ENCODE peak calls at places on chromosomes 11 and 22, in nine cellular contexts. One of them, this sample, is unnamed.

GRCh38 chr22:27820896-27821866 is 19.6 kb upstream of the MN1 start:
- DNase-seq in fibroblast of mammary gland: no peak
- DNase-seq in fibroblast of the aortic adventitia: no peak
- DNase-seq in effector memory CD4-positive, alpha-beta T cell: no peak
- DNase-seq in CD8-positive, alpha-beta memory T cell: no peak
- DNase-seq in tibial artery: no peak
- DNase-seq in sigmoid colon: no peak
- DNase-seq in CD4-positive, CD25-positive, alpha-beta regulatory T cell: no peak
- DNase-seq in mammary epithelial cell: peak; percentile 72
- DNase-seq in this sample: no peak

GRCh38 chr22:45418056-45418769 is 4.7 kb downstream of the RIBC2 start:
- DNase-seq in fibroblast of the aortic adventitia: no peak
- DNase-seq in mammary epithelial cell: no peak
- DNase-seq in tibial artery: no peak
- DNase-seq in CD4-positive, CD25-positive, alpha-beta regulatory T cell: no peak
- DNase-seq in CD8-positive, alpha-beta memory T cell: no peak
- DNase-seq in sigmoid colon: no peak
- DNase-seq in fibroblast of mammary gland: no peak
- DNase-seq in effector memory CD4-positive, alpha-beta T cell: no peak
- DNase-seq in this sample: no peak

GRCh38 chr11:66983275-66983924 is 8.3 kb downstream of the C11orf86 start:
- DNase-seq in fibroblast of mammary gland: no peak
- DNase-seq in sigmoid colon: no peak
- DNase-seq in CD4-positive, CD25-positive, alpha-beta regulatory T cell: no peak
- DNase-seq in tibial artery: no peak
- DNase-seq in mammary epithelial cell: peak; percentile 12
- DNase-seq in effector memory CD4-positive, alpha-beta T cell: no peak
- DNase-seq in fibroblast of the aortic adventitia: no peak
- DNase-seq in CD8-positive, alpha-beta memory T cell: no peak
- DNase-seq in this sample: no peak

GRCh38 chr22:49948958-49949913 is 11.3 kb upstream of the PIM3 start:
- DNase-seq in fibroblast of mammary gland: no peak
- DNase-seq in sigmoid colon: no peak
- DNase-seq in CD8-positive, alpha-beta memory T cell: no peak
- DNase-seq in mammary epithelial cell: peak; percentile 50
- DNase-seq in tibial artery: no peak
- DNase-seq in effector memory CD4-positive, alpha-beta T cell: no peak
- DNase-seq in fibroblast of the aortic adventitia: no peak
- DNase-seq in CD4-positive, CD25-positive, alpha-beta regulatory T cell: no peak
- DNase-seq in this sample: no peak

GRCh38 chr11:120551191-120551590 is 39.6 kb downstream of the GRIK4 start:
- DNase-seq in fibroblast of the aortic adventitia: no peak
- DNase-seq in CD4-positive, CD25-positive, alpha-beta regulatory T cell: no peak
- DNase-seq in sigmoid colon: no peak
- DNase-seq in fibroblast of mammary gland: no peak
- DNase-seq in tibial artery: no peak
- DNase-seq in mammary epithelial cell: no peak
- DNase-seq in effector memory CD4-positive, alpha-beta T cell: no peak
- DNase-seq in CD8-positive, alpha-beta memory T cell: no peak
- DNase-seq in this sample: no peak

GRCh38 chr11:134755535-134755934 is 343.5 kb upstream of the B3GAT1 start:
- DNase-seq in fibroblast of the aortic adventitia: no peak
- DNase-seq in CD8-positive, alpha-beta memory T cell: no peak
- DNase-seq in tibial artery: no peak
- DNase-seq in fibroblast of mammary gland: no peak
- DNase-seq in sigmoid colon: no peak
- DNase-seq in mammary epithelial cell: no peak
- DNase-seq in effector memory CD4-positive, alpha-beta T cell: no peak
- DNase-seq in CD4-positive, CD25-positive, alpha-beta regulatory T cell: no peak
- DNase-seq in this sample: no peak

GRCh38 chr11:17384002-17384511 is 4.4 kb downstream of the KCNJ11 start:
- DNase-seq in effector memory CD4-positive, alpha-beta T cell: peak; percentile 66
- DNase-seq in fibroblast of the aortic adventitia: peak; percentile 87
- DNase-seq in mammary epithelial cell: peak; percentile 47
- DNase-seq in fibroblast of mammary gland: peak; percentile 87
- DNase-seq in sigmoid colon: peak; percentile 88
- DNase-seq in tibial artery: peak; percentile 88
- DNase-seq in CD4-positive, CD25-positive, alpha-beta regulatory T cell: peak; percentile 87
- DNase-seq in CD8-positive, alpha-beta memory T cell: peak; percentile 69
- DNase-seq in this sample: peak; percentile 78

GRCh38 chr11:65442952-65443351 is 20.4 kb downstream of the NEAT1 start:
- DNase-seq in mammary epithelial cell: no peak
- DNase-seq in fibroblast of mammary gland: peak; percentile 50
- DNase-seq in fibroblast of the aortic adventitia: peak; percentile 44
- DNase-seq in sigmoid colon: no peak
- DNase-seq in CD8-positive, alpha-beta memory T cell: no peak
- DNase-seq in CD4-positive, CD25-positive, alpha-beta regulatory T cell: peak; percentile 27
- DNase-seq in effector memory CD4-positive, alpha-beta T cell: no peak
- DNase-seq in tibial artery: peak; percentile 67
- DNase-seq in this sample: no peak

GRCh38 chr11:27604416-27604815 is 95.8 kb downstream of the BDNF start:
- DNase-seq in fibroblast of the aortic adventitia: no peak
- DNase-seq in tibial artery: no peak
- DNase-seq in fibroblast of mammary gland: no peak
- DNase-seq in sigmoid colon: no peak
- DNase-seq in CD8-positive, alpha-beta memory T cell: no peak
- DNase-seq in mammary epithelial cell: no peak
- DNase-seq in CD4-positive, CD25-positive, alpha-beta regulatory T cell: no peak
- DNase-seq in effector memory CD4-positive, alpha-beta T cell: no peak
- DNase-seq in this sample: no peak

GRCh38 chr11:65780770-65781151 is at the start of gene AP5B1:
- DNase-seq in CD4-positive, CD25-positive, alpha-beta regulatory T cell: peak; percentile 71
- DNase-seq in effector memory CD4-positive, alpha-beta T cell: peak; percentile 67
- DNase-seq in mammary epithelial cell: peak; percentile 78
- DNase-seq in sigmoid colon: peak; percentile 76
- DNase-seq in CD8-positive, alpha-beta memory T cell: peak; percentile 73
- DNase-seq in tibial artery: peak; percentile 81
- DNase-seq in fibroblast of mammary gland: peak; percentile 24
- DNase-seq in fibroblast of the aortic adventitia: peak; percentile 26
- DNase-seq in this sample: peak; percentile 28

GRCh38 chr11:85619497-85619896 is 7.6 kb downstream of the DLG2 start:
- DNase-seq in CD4-positive, CD25-positive, alpha-beta regulatory T cell: no peak
- DNase-seq in sigmoid colon: no peak
- DNase-seq in fibroblast of mammary gland: peak; percentile 32
- DNase-seq in fibroblast of the aortic adventitia: no peak
- DNase-seq in effector memory CD4-positive, alpha-beta T cell: no peak
- DNase-seq in mammary epithelial cell: peak; percentile 31
- DNase-seq in CD8-positive, alpha-beta memory T cell: no peak
- DNase-seq in tibial artery: no peak
- DNase-seq in this sample: no peak

DNA sequence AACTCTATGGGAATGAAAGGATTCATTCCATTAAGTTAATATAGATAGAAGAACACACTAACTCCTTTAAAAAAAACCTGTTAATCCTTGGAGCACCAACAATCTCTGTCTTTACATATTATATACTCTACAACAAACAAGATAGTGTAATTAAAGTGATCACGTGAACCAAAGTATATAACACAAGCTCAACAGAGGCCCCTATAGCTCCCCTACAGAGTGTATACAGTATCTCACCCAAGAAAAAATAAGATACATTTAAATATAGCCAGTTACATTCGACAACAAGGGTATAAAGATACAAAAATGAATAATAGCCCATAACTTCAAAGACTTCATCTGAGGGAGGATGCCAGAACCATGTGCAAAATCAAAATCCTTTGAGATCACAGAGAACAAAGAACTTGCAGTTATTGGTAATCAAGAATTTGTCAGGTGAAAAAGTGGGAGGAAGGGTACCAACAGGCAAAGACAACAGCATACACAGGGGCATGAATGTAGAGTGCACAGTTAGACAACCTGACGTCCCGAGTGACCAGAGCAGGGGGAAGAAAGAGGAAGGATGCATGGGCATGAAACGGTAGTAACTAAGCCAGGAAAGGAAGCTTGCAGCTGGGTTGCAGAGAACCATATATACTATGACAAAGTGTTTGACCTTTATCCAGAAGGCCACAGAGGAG is 4.7 kb downstream of the FCHSD2 start:
- DNase-seq in CD8-positive, alpha-beta memory T cell: no peak
- DNase-seq in effector memory CD4-positive, alpha-beta T cell: no peak
- DNase-seq in tibial artery: no peak
- DNase-seq in CD4-positive, CD25-positive, alpha-beta regulatory T cell: no peak
- DNase-seq in fibroblast of mammary gland: no peak
- DNase-seq in mammary epithelial cell: no peak
- DNase-seq in sigmoid colon: no peak
- DNase-seq in fibroblast of the aortic adventitia: no peak
- DNase-seq in this sample: no peak
- H3K4me3 ChIP-seq in CD8-positive, alpha-beta memory T cell: no peak overlapping the region
- H3K4me3 ChIP-seq in effector memory CD4-positive, alpha-beta T cell: no peak overlapping the region
- H3K4me3 ChIP-seq in tibial artery: no peak overlapping the region
- H3K4me3 ChIP-seq in CD4-positive, CD25-positive, alpha-beta regulatory T cell: peak overlapping the region; percentile 30
- H3K4me3 ChIP-seq in fibroblast of mammary gland: no peak overlapping the region
- H3K4me3 ChIP-seq in mammary epithelial cell: no peak overlapping the region
- H3K4me3 ChIP-seq in sigmoid colon: no peak overlapping the region
- H3K4me3 ChIP-seq in fibroblast of the aortic adventitia: no peak overlapping the region
- H3K4me3 ChIP-seq in this sample: no peak overlapping the region

GRCh38 chr11:72988796-72989195 is 153.3 kb downstream of the FCHSD2 start:
- DNase-seq in tibial artery: no peak
- DNase-seq in CD4-positive, CD25-positive, alpha-beta regulatory T cell: no peak
- DNase-seq in mammary epithelial cell: no peak
- DNase-seq in CD8-positive, alpha-beta memory T cell: no peak
- DNase-seq in fibroblast of the aortic adventitia: no peak
- DNase-seq in sigmoid colon: no peak
- DNase-seq in effector memory CD4-positive, alpha-beta T cell: no peak
- DNase-seq in fibroblast of mammary gland: no peak
- DNase-seq in this sample: no peak

GRCh38 chr11:72983560-72983959 is 158.6 kb downstream of the FCHSD2 start:
- DNase-seq in CD4-positive, CD25-positive, alpha-beta regulatory T cell: no peak
- DNase-seq in fibroblast of mammary gland: no peak
- DNase-seq in mammary epithelial cell: no peak
- DNase-seq in tibial artery: no peak
- DNase-seq in CD8-positive, alpha-beta memory T cell: no peak
- DNase-seq in sigmoid colon: no peak
- DNase-seq in fibroblast of the aortic adventitia: no peak
- DNase-seq in effector memory CD4-positive, alpha-beta T cell: no peak
- DNase-seq in this sample: no peak

GRCh38 chr11:72982286-72982685 is 159.8 kb downstream of the FCHSD2 start:
- DNase-seq in fibroblast of mammary gland: no peak
- DNase-seq in mammary epithelial cell: no peak
- DNase-seq in effector memory CD4-positive, alpha-beta T cell: no peak
- DNase-seq in CD8-positive, alpha-beta memory T cell: no peak
- DNase-seq in sigmoid colon: no peak
- DNase-seq in tibial artery: no peak
- DNase-seq in fibroblast of the aortic adventitia: no peak
- DNase-seq in CD4-positive, CD25-positive, alpha-beta regulatory T cell: no peak
- DNase-seq in this sample: no peak

GRCh38 chr11:72984448-72985077 is 157.6 kb downstream of the FCHSD2 start:
- DNase-seq in effector memory CD4-positive, alpha-beta T cell: no peak
- DNase-seq in mammary epithelial cell: no peak
- DNase-seq in CD4-positive, CD25-positive, alpha-beta regulatory T cell: no peak
- DNase-seq in CD8-positive, alpha-beta memory T cell: no peak
- DNase-seq in fibroblast of mammary gland: no peak
- DNase-seq in sigmoid colon: no peak
- DNase-seq in tibial artery: no peak
- DNase-seq in fibroblast of the aortic adventitia: no peak
- DNase-seq in this sample: no peak

GRCh38 chr11:72985645-72986044 is 156.5 kb downstream of the FCHSD2 start:
- DNase-seq in fibroblast of mammary gland: peak; percentile 20
- DNase-seq in fibroblast of the aortic adventitia: no peak
- DNase-seq in sigmoid colon: no peak
- DNase-seq in effector memory CD4-positive, alpha-beta T cell: no peak
- DNase-seq in mammary epithelial cell: no peak
- DNase-seq in CD8-positive, alpha-beta memory T cell: no peak
- DNase-seq in CD4-positive, CD25-positive, alpha-beta regulatory T cell: no peak
- DNase-seq in tibial artery: no peak
- DNase-seq in this sample: no peak
- H3K4me3 ChIP-seq in fibroblast of mammary gland: no peak overlapping the region
- H3K4me3 ChIP-seq in fibroblast of the aortic adventitia: no peak overlapping the region
- H3K4me3 ChIP-seq in sigmoid colon: no peak overlapping the region
- H3K4me3 ChIP-seq in effector memory CD4-positive, alpha-beta T cell: no peak overlapping the region
- H3K4me3 ChIP-seq in mammary epithelial cell: no peak overlapping the region
- H3K4me3 ChIP-seq in CD8-positive, alpha-beta memory T cell: no peak overlapping the region
- H3K4me3 ChIP-seq in CD4-positive, CD25-positive, alpha-beta regulatory T cell: no peak overlapping the region
- H3K4me3 ChIP-seq in tibial artery: no peak overlapping the region
- H3K4me3 ChIP-seq in this sample: no peak overlapping the region

GRCh38 chr22:42500836-42501179 is 18.8 kb downstream of the RRP7A start:
- DNase-seq in effector memory CD4-positive, alpha-beta T cell: no peak
- DNase-seq in fibroblast of the aortic adventitia: no peak
- DNase-seq in mammary epithelial cell: no peak
- DNase-seq in CD4-positive, CD25-positive, alpha-beta regulatory T cell: no peak
- DNase-seq in CD8-positive, alpha-beta memory T cell: no peak
- DNase-seq in sigmoid colon: no peak
- DNase-seq in tibial artery: peak; percentile 54
- DNase-seq in fibroblast of mammary gland: no peak
- DNase-seq in this sample: no peak

DNA sequence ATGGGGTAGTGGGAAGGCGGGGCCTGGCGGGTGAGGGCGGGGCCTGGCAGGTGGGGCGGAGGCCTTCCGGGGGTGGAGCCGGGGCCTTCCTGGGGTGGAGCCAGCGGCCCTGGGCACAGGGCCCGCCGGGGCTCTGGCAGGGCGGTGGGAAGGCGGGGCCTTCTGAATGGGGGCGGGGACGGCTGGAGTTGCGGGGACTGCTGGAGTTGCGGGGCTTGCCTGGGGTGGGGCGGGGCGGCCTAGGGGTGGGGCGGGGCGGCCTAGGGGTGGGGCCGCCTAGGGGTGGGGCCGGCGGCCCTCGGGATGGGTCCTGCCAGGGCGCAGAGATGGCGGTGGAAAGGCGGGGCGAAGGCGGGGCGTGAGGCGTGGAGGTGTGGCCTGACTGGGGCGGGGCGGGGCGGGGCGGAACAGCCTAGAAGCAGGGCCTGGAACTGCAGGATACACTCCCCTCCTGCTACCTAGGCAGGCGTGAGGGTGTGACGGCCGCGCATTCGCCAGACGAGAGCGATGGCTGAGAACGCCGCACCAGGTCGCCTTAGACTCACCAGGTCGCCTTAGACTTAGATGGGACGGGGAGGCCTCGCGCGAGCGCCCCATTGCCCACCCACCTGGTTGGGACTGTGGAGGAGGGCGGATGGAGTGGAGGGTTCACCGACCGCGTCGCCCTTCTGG is 19.3 kb downstream of the RRP7A start:
- DNase-seq in effector memory CD4-positive, alpha-beta T cell: peak; percentile 75
- DNase-seq in sigmoid colon: peak; percentile 91
- DNase-seq in fibroblast of the aortic adventitia: peak; percentile 50
- DNase-seq in fibroblast of mammary gland: peak; percentile 59
- DNase-seq in CD8-positive, alpha-beta memory T cell: peak; percentile 78
- DNase-seq in CD4-positive, CD25-positive, alpha-beta regulatory T cell: peak; percentile 89
- DNase-seq in tibial artery: peak; percentile 82
- DNase-seq in mammary epithelial cell: peak; percentile 71
- DNase-seq in this sample: peak; percentile 63
- H3K4me3 ChIP-seq in effector memory CD4-positive, alpha-beta T cell: peak overlapping the region; percentile 47
- H3K4me3 ChIP-seq in sigmoid colon: peak overlapping the region; percentile 26
- H3K4me3 ChIP-seq in fibroblast of the aortic adventitia: peak overlapping the region; percentile 50
- H3K4me3 ChIP-seq in fibroblast of mammary gland: peak overlapping the region; percentile 9
- H3K4me3 ChIP-seq in CD8-positive, alpha-beta memory T cell: peak overlapping the region; percentile 49
- H3K4me3 ChIP-seq in CD4-positive, CD25-positive, alpha-beta regulatory T cell: no peak overlapping the region
- H3K4me3 ChIP-seq in tibial artery: peak overlapping the region; percentile 32
- H3K4me3 ChIP-seq in mammary epithelial cell: peak overlapping the region; percentile 38
- H3K4me3 ChIP-seq in this sample: peak overlapping the region; percentile 21

DNA sequence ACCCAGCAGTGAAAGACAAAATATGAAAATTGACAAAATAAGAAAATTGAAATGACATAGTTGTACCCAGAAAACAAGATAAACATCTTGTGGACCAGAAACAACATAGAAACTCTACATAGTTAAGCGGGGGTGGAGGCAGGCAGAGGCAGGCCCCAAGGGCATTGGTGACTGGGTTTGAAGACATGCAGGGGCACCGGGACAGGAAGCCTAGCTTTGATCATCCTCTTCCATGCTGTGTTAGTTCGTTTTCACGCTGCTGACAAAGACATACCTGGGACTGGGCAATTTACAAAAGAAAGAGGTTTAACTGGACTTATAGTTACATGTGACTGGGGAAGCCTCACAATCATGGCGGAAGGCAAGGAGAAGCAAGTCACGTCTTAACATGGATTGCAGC is 33.5 kb upstream of the CRTAM start:
- DNase-seq in fibroblast of mammary gland: no peak
- DNase-seq in CD8-positive, alpha-beta memory T cell: no peak
- DNase-seq in tibial artery: no peak
- DNase-seq in effector memory CD4-positive, alpha-beta T cell: no peak
- DNase-seq in fibroblast of the aortic adventitia: no peak
- DNase-seq in sigmoid colon: no peak
- DNase-seq in mammary epithelial cell: peak; percentile 87
- DNase-seq in CD4-positive, CD25-positive, alpha-beta regulatory T cell: no peak
- DNase-seq in this sample: no peak
- H3K4me3 ChIP-seq in fibroblast of mammary gland: no peak overlapping the region
- H3K4me3 ChIP-seq in CD8-positive, alpha-beta memory T cell: no peak overlapping the region
- H3K4me3 ChIP-seq in tibial artery: no peak overlapping the region
- H3K4me3 ChIP-seq in effector memory CD4-positive, alpha-beta T cell: no peak overlapping the region
- H3K4me3 ChIP-seq in fibroblast of the aortic adventitia: no peak overlapping the region
- H3K4me3 ChIP-seq in sigmoid colon: no peak overlapping the region
- H3K4me3 ChIP-seq in mammary epithelial cell: no peak overlapping the region
- H3K4me3 ChIP-seq in CD4-positive, CD25-positive, alpha-beta regulatory T cell: no peak overlapping the region
- H3K4me3 ChIP-seq in this sample: no peak overlapping the region

This sample was measured in Jurkat, Clone E6-1.